ENCODE peak calls at places on chromosomes 1 and 21, in ten cellular contexts. One of them, this sample, is unnamed.

GRCh38 chr1:216804107-216804506 is 80.9 kb upstream of the ESRRG start:
- DNase-seq in germinal center: no peak
- DNase-seq in IMR-90: no peak
- DNase-seq in AG04450: no peak
- DNase-seq in substantia nigra: no peak
- DNase-seq in AG08396: no peak
- DNase-seq in HCEC 1CT: no peak
- DNase-seq in GM18507: no peak
- DNase-seq in DMS153: peak; percentile 61
- DNase-seq in SK-N-DZ: no peak
- DNase-seq in this sample: no peak

GRCh38 chr1:53131590-53131938 is 10.9 kb downstream of the SLC1A7 start:
- DNase-seq in HCEC 1CT: no peak
- DNase-seq in IMR-90: no peak
- DNase-seq in GM18507: no peak
- DNase-seq in SK-N-DZ: no peak
- DNase-seq in AG08396: no peak
- DNase-seq in DMS153: no peak
- DNase-seq in substantia nigra: no peak
- DNase-seq in AG04450: no peak
- DNase-seq in germinal center: no peak
- DNase-seq in this sample: no peak

GRCh38 chr1:43858324-43858723 is 75.3 kb upstream of the ARTN start:
- DNase-seq in SK-N-DZ: no peak
- DNase-seq in DMS153: no peak
- DNase-seq in AG04450: peak; percentile 96
- DNase-seq in AG08396: peak; percentile 85
- DNase-seq in substantia nigra: no peak
- DNase-seq in germinal center: no peak
- DNase-seq in HCEC 1CT: peak; percentile 87
- DNase-seq in GM18507: no peak
- DNase-seq in IMR-90: peak; percentile 99
- DNase-seq in this sample: peak; percentile 76

GRCh38 chr1:98681812-98682211 is 20.3 kb downstream of the SNX7 start:
- DNase-seq in substantia nigra: no peak
- DNase-seq in SK-N-DZ: no peak
- DNase-seq in HCEC 1CT: no peak
- DNase-seq in AG08396: no peak
- DNase-seq in germinal center: no peak
- DNase-seq in AG04450: no peak
- DNase-seq in GM18507: no peak
- DNase-seq in DMS153: no peak
- DNase-seq in IMR-90: no peak
- DNase-seq in this sample: no peak

GRCh38 chr1:37922767-37923550 is 23.9 kb downstream of the INPP5B start:
- DNase-seq in germinal center: peak; percentile 54
- DNase-seq in DMS153: no peak
- DNase-seq in AG08396: no peak
- DNase-seq in substantia nigra: no peak
- DNase-seq in GM18507: peak; percentile 43
- DNase-seq in HCEC 1CT: no peak
- DNase-seq in SK-N-DZ: no peak
- DNase-seq in IMR-90: no peak
- DNase-seq in AG04450: no peak
- DNase-seq in this sample: no peak

GRCh38 chr21:41643246-41643966 is 123.4 kb downstream of the RIPK4 start:
- DNase-seq in AG08396: no peak
- DNase-seq in substantia nigra: no peak
- DNase-seq in IMR-90: no peak
- DNase-seq in GM18507: no peak
- DNase-seq in germinal center: no peak
- DNase-seq in SK-N-DZ: no peak
- DNase-seq in HCEC 1CT: no peak
- DNase-seq in AG04450: no peak
- DNase-seq in DMS153: no peak
- DNase-seq in this sample: no peak

GRCh38 chr1:25689686-25690381 is 73.2 kb downstream of the MAN1C1 start:
- DNase-seq in HCEC 1CT: no peak
- DNase-seq in germinal center: no peak
- DNase-seq in AG04450: no peak
- DNase-seq in IMR-90: no peak
- DNase-seq in substantia nigra: no peak
- DNase-seq in DMS153: no peak
- DNase-seq in SK-N-DZ: no peak
- DNase-seq in GM18507: no peak
- DNase-seq in AG08396: no peak
- DNase-seq in this sample: no peak

GRCh38 chr1:115099693-115100050 is 10.4 kb upstream of the TSPAN2 start:
- DNase-seq in substantia nigra: no peak
- DNase-seq in germinal center: no peak
- DNase-seq in AG04450: no peak
- DNase-seq in GM18507: no peak
- DNase-seq in AG08396: no peak
- DNase-seq in DMS153: no peak
- DNase-seq in HCEC 1CT: peak; percentile 69
- DNase-seq in SK-N-DZ: no peak
- DNase-seq in IMR-90: no peak
- DNase-seq in this sample: peak; percentile 11

GRCh38 chr21:15224346-15225086 is 159.7 kb upstream of the NRIP1 start:
- DNase-seq in germinal center: no peak
- DNase-seq in SK-N-DZ: no peak
- DNase-seq in AG04450: peak; percentile 55
- DNase-seq in GM18507: no peak
- DNase-seq in DMS153: no peak
- DNase-seq in AG08396: peak; percentile 29
- DNase-seq in HCEC 1CT: peak; percentile 89
- DNase-seq in substantia nigra: no peak
- DNase-seq in IMR-90: peak; percentile 86
- DNase-seq in this sample: peak; percentile 97

GRCh38 chr1:54459714-54460113 is 53.5 kb upstream of the SSBP3 start:
- DNase-seq in DMS153: no peak
- DNase-seq in AG04450: no peak
- DNase-seq in IMR-90: no peak
- DNase-seq in substantia nigra: no peak
- DNase-seq in GM18507: no peak
- DNase-seq in SK-N-DZ: peak; percentile 78
- DNase-seq in germinal center: no peak
- DNase-seq in AG08396: no peak
- DNase-seq in HCEC 1CT: no peak
- DNase-seq in this sample: no peak

GRCh38 chr1:243950166-243950565 is 100.1 kb upstream of the AKT3 start:
- DNase-seq in GM18507: no peak
- DNase-seq in IMR-90: peak; percentile 94
- DNase-seq in substantia nigra: no peak
- DNase-seq in AG04450: peak; percentile 77
- DNase-seq in DMS153: no peak
- DNase-seq in germinal center: no peak
- DNase-seq in AG08396: peak; percentile 81
- DNase-seq in SK-N-DZ: no peak
- DNase-seq in HCEC 1CT: peak; percentile 94
- DNase-seq in this sample: peak; percentile 89